ENCODE peak calls at places on chromosomes 5 and 9, in eight cellular contexts. P is iris pigment epithelial cell, S is left ventricle myocardium superior, X is endothelial cell, T is adrenal gland, A is kidney epithelial cell, Y is NCI-H774, C is A172. L is an unnamed sample.

GRCh38 chr5:92508271-92508670 is 1072.7 kb downstream of the NR2F1-AS1 start:
- DNase-seq in P (no peak), S (no peak), X (no peak), T (no peak), A (no peak), Y (no peak), C (no peak), L (no peak)

GRCh38 chr9:127927457-127928231 is 2.9 kb downstream of the PIP5KL1 start:
- DNase-seq in P (no peak), S (no peak), X (no peak), T (no peak), A (no peak), Y (peak), C (no peak), L (peak)

GRCh38 chr9:107138261-107138992 is 144.7 kb upstream of the RAD23B start:
- DNase-seq in P (peak), S (no peak), X (no peak), T (no peak), A (no peak), Y (no peak), C (no peak), L (no peak)

GRCh38 chr9:95077053-95077765 is 240.3 kb downstream of the FANCC start:
- DNase-seq in P (no peak), S (peak), X (no peak), T (no peak), A (no peak), Y (no peak), C (no peak), L (no peak)

GRCh38 chr9:104586496-104587180 is 12.6 kb downstream of the OR13C5 start:
- DNase-seq in P (peak), S (no peak), X (no peak), T (no peak), A (no peak), Y (no peak), C (no peak), L (no peak)

GRCh38 chr9:90916147-90916734 is 114.6 kb downstream of the SYK start:
- DNase-seq in P (no peak), S (no peak), X (no peak), T (no peak), A (no peak), Y (no peak), C (no peak), L (no peak)

GRCh38 chr9:93287189-93287552 is 103.2 kb downstream of the WNK2 start:
- DNase-seq in P (no peak), S (no peak), X (no peak), T (no peak), A (no peak), Y (no peak), C (no peak), L (no peak)

GRCh38 chr5:59342181-59342580 is 551.3 kb downstream of the PDE4D start:
- DNase-seq in P (peak), S (no peak), X (no peak), T (no peak), A (no peak), Y (no peak), C (no peak), L (no peak)

GRCh38 chr9:91342575-91342974 is 19.1 kb downstream of the AUH start:
- DNase-seq in P (no peak), S (no peak), X (no peak), T (no peak), A (no peak), Y (no peak), C (no peak), L (no peak)

GRCh38 chr5:157816682-157817268 is 42.2 kb downstream of the CLINT1 start:
- DNase-seq in P (no peak), S (no peak), X (no peak), T (no peak), A (no peak), Y (no peak), C (no peak), L (peak)

GRCh38 chr9:75866273-75866871 is 24.1 kb upstream of the PCSK5 start:
- DNase-seq in P (peak), S (no peak), X (peak), T (no peak), A (no peak), Y (peak), C (peak), L (peak)

GRCh38 chr9:31323726-31324444 is 1060.6 kb upstream of the ACO1 start:
- DNase-seq in P (no peak), S (no peak), X (no peak), T (no peak), A (no peak), Y (no peak), C (no peak), L (no peak)

GRCh38 chr9:72292184-72292787 is 72.7 kb downstream of the ZFAND5 start:
- DNase-seq in P (peak), S (no peak), X (no peak), T (no peak), A (no peak), Y (no peak), C (no peak), L (peak)

L was measured in GM03348.